ENCODE peak calls at places on chromosomes 12 and 14, in seven cellular contexts. H is HCT116; J is effector memory CD4-positive, alpha-beta T cell; E is ovary; U is cardiac fibroblast; I is GM12878; N is endodermal cell. K is an unnamed sample.

GRCh38 chr12:114371250-114371649 is 34.7 kb downstream of the TBX5 start:
- DNase-seq in E (no peak), H (no peak), U (no peak), I (no peak), J (no peak), N (no peak), K (no peak)

GRCh38 chr14:90061849-90062794 is at the start of gene KCNK13:
- DNase-seq in U (no peak), E (no peak), H (no peak), J (no peak), N (peak), I (no peak), K (no peak)

GRCh38 chr12:21657336-21658077 is at the start of gene LDHB:
- DNase-seq in J (peak), N (peak), H (peak), U (peak), E (peak), I (peak), K (peak)

GRCh38 chr12:67655829-67656614 is 7.5 kb downstream of the DYRK2 start:
- DNase-seq in N (no peak), U (no peak), J (no peak), E (no peak), H (no peak), I (no peak), K (no peak)

GRCh38 chr14:68657300-68658028 is 135.4 kb downstream of the ZFP36L1 start:
- DNase-seq in H (no peak), J (no peak), U (no peak), E (peak), I (no peak), N (no peak), K (no peak)

GRCh38 chr14:24921903-24922302 is 128.0 kb downstream of the STXBP6 start:
- DNase-seq in H (no peak), E (no peak), J (no peak), U (peak), N (no peak), I (no peak), K (peak)

GRCh38 chr12:52522346-52523011 is 2.3 kb upstream of the KRT5 start:
- DNase-seq in J (no peak), H (peak), E (no peak), I (no peak), U (peak), N (peak), K (peak)

GRCh38 chr12:82383930-82384513 is 25.7 kb downstream of the METTL25 start:
- DNase-seq in I (no peak), H (no peak), J (no peak), E (no peak), N (no peak), U (peak), K (peak)

GRCh38 chr14:101017806-101018560 is 114.5 kb upstream of the RTL1 start:
- DNase-seq in N (peak), U (no peak), E (no peak), J (no peak), I (no peak), H (no peak), K (no peak)

GRCh38 chr12:128794661-128795529 is 28.9 kb downstream of the SLC15A4 start:
- DNase-seq in I (no peak), J (no peak), H (no peak), U (no peak), E (no peak), N (no peak), K (no peak)

GRCh38 chr12:49264466-49264872 is 413 bp upstream of the TUBA1C start:
- DNase-seq in U (peak), N (no peak), I (no peak), J (peak), E (no peak), H (no peak), K (no peak)

GRCh38 chr12:120224304-120225199 is 23.6 kb upstream of the RPLP0 start:
- DNase-seq in J (no peak), N (peak), U (no peak), I (no peak), H (no peak), E (no peak), K (no peak)

GRCh38 chr12:25935355-25936144 is 22.9 kb upstream of the RASSF8 start:
- DNase-seq in J (no peak), N (no peak), H (no peak), I (no peak), U (no peak), E (no peak), K (peak)

GRCh38 chr12:52539024-52539820 is 13.7 kb downstream of the KRT71 start:
- DNase-seq in J (no peak), H (no peak), I (no peak), U (peak), N (no peak), E (no peak), K (peak)

GRCh38 chr14:76937181-76938091 is 91.1 kb downstream of the IRF2BPL start:
- DNase-seq in I (no peak), E (peak), U (peak), J (no peak), N (peak), H (no peak), K (peak)

GRCh38 chr14:48504921-48505320 is 829.5 kb upstream of the MDGA2 start:
- DNase-seq in J (no peak), H (no peak), N (no peak), I (no peak), U (no peak), E (no peak), K (no peak)

GRCh38 chr12:80936642-80937390 is 918 bp downstream of the LIN7A start:
- DNase-seq in J (no peak), N (peak), I (no peak), E (peak), U (peak), H (peak), K (peak)

GRCh38 chr14:34368115-34368970 is 93.7 kb downstream of the SPTSSA start:
- DNase-seq in E (no peak), I (no peak), U (peak), N (no peak), H (no peak), J (no peak), K (peak)

GRCh38 chr14:38662781-38663180 is 406.9 kb upstream of the CLEC14A start:
- DNase-seq in H (no peak), E (no peak), U (no peak), J (no peak), N (no peak), I (no peak), K (no peak)

GRCh38 chr12:59070534-59070933 is 150.2 kb upstream of the LRIG3 start:
- DNase-seq in J (no peak), E (no peak), H (no peak), N (no peak), I (no peak), U (peak), K (no peak)

GRCh38 chr12:47742253-47742825 is 16.3 kb downstream of the RAPGEF3 start:
- DNase-seq in E (peak), I (no peak), J (peak), H (peak), N (peak), U (peak), K (no peak)

GRCh38 chr14:31596691-31597090 is 35.5 kb downstream of the NUBPL start:
- DNase-seq in J (no peak), H (no peak), E (no peak), N (no peak), U (no peak), I (no peak), K (peak)

GRCh38 chr12:48979602-48980388 is 1.7 kb downstream of the WNT1 start:
- DNase-seq in H (no peak), J (peak), U (no peak), E (no peak), N (no peak), I (no peak), K (no peak)

GRCh38 chr14:32075636-32076277 is 1.3 kb upstream of the ARHGAP5 start:
- DNase-seq in H (no peak), E (peak), U (peak), I (no peak), N (no peak), J (peak), K (peak)

GRCh38 chr14:96734076-96734622 is 63.0 kb upstream of the VRK1 start:
- DNase-seq in U (no peak), H (no peak), I (no peak), J (no peak), E (no peak), N (no peak), K (no peak)

GRCh38 chr12:113152196-113152834 is 2.8 kb downstream of the CFAP73 start:
- DNase-seq in J (no peak), I (no peak), E (no peak), H (no peak), U (no peak), N (no peak), K (no peak)
- H3K4me3 ChIP-seq in J (peak), I (peak), E (no peak), H (peak), U (no peak), N (peak), K (no peak)

DNA sequence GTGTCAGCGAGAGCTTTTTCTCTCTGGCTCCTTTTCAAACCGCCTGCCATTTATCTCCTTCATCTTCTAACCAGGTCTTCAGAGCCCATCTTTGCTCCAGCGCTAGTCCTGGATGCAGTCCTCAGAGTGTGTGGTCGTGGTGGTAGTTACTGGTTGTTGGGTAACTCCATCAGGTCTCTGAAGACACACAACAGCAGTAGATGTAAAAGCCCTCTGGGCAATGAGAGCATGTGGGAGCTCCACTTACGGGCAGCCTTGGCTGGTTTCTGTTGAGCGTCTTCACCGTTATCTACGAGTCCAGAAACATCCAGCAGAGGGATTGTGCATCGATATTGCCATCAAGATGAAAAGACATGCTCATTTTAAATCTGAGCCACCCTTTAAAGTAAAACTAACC is 61.2 kb downstream of the FBXL14 start:
- DNase-seq in I (peak), J (no peak), N (no peak), E (no peak), U (no peak), H (no peak), K (peak)
- H3K4me3 ChIP-seq in I (peak), J (peak), N (no peak), E (no peak), U (peak), H (no peak), K (peak)

DNA sequence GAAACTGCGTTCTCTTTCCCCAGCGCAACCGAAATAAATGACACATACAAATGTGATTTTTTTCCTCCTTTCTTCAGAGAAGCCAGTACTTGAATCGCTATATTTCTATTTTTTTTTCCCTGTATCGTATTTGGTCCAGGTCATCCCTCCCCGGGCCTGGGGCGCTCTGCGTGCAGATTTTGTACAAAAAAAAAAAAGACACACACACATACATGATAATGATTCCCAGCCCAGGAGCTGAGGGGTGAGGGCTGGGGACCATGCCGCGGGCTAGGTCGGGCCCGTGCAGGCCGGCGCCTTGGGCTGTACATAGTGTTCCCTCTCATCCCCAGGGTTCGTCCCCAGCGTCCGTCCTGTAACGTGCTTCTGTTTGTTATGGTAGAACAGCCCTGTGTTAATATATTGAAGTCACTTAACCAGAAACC is 3.0 kb downstream of the HOXC9 start:
- DNase-seq in J (no peak), I (no peak), U (no peak), N (no peak), H (no peak), E (no peak), K (no peak)
- H3K4me3 ChIP-seq in J (no peak), I (no peak), U (no peak), N (no peak), H (no peak), E (no peak), K (peak)

GRCh38 chr12:94792690-94793089 is 142.3 kb upstream of the TMCC3 start:
- DNase-seq in H (no peak), J (no peak), I (no peak), N (no peak), U (peak), E (peak), K (no peak)
- H3K4me3 ChIP-seq in H (no peak), J (no peak), I (no peak), N (no peak), U (no peak), E (no peak), K (no peak)

DNA sequence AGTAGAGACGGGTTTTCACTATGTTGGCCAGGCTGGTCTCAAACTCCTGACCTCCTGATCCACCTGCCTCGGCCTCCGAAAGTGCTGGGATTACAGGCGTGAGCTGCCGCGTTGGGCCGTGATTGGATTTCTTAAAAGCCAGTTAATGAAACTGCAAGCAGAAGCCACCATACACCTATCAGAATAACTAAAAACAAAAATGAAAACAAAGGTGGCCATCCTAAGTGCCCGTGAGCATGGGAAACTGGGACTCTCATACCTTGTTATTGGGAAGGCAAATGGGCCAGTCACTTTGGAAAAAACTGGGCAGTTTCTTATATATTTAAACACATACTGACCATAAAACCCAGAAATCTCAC is 7.7 kb upstream of the TCTN1 start:
- DNase-seq in U (no peak), N (no peak), J (no peak), H (no peak), E (no peak), I (no peak), K (no peak)
- H3K4me3 ChIP-seq in U (no peak), N (no peak), J (peak), H (no peak), E (no peak), I (peak), K (no peak)

GRCh38 chr14:92652413-92653151 is 95.8 kb downstream of the LGMN start:
- DNase-seq in E (no peak), U (no peak), H (no peak), N (no peak), I (no peak), J (no peak), K (no peak)

GRCh38 chr14:92655802-92656201 is 92.6 kb downstream of the LGMN start:
- DNase-seq in J (no peak), N (no peak), H (no peak), I (no peak), E (no peak), U (no peak), K (no peak)

GRCh38 chr14:92653162-92653651 is 95.2 kb downstream of the LGMN start:
- DNase-seq in U (no peak), E (no peak), J (no peak), H (no peak), I (no peak), N (no peak), K (no peak)

GRCh38 chr14:92655372-92655771 is 93.1 kb downstream of the LGMN start:
- DNase-seq in H (no peak), I (no peak), U (no peak), E (no peak), N (no peak), J (no peak), K (no peak)

GRCh38 chr14:92654206-92654901 is 94.1 kb downstream of the LGMN start:
- DNase-seq in H (no peak), U (no peak), E (no peak), I (no peak), N (no peak), J (no peak), K (no peak)
- H3K4me3 ChIP-seq in H (no peak), U (no peak), E (no peak), I (peak), N (no peak), J (peak), K (no peak)

GRCh38 chr12:110669193-110669502 is 19.8 kb downstream of the HVCN1 start:
- DNase-seq in N (no peak), I (no peak), E (no peak), U (no peak), H (no peak), J (no peak), K (no peak)

GRCh38 chr12:110668480-110669192 is 20.3 kb downstream of the HVCN1 start:
- DNase-seq in N (no peak), J (no peak), E (no peak), H (no peak), U (no peak), I (no peak), K (no peak)

GRCh38 chr12:110670161-110670701 is 18.7 kb downstream of the HVCN1 start:
- DNase-seq in U (no peak), I (peak), J (no peak), H (no peak), N (no peak), E (no peak), K (no peak)

GRCh38 chr12:110666892-110667291 is 22.0 kb downstream of the HVCN1 start:
- DNase-seq in H (no peak), E (no peak), I (no peak), U (no peak), N (no peak), J (no peak), K (no peak)

DNA sequence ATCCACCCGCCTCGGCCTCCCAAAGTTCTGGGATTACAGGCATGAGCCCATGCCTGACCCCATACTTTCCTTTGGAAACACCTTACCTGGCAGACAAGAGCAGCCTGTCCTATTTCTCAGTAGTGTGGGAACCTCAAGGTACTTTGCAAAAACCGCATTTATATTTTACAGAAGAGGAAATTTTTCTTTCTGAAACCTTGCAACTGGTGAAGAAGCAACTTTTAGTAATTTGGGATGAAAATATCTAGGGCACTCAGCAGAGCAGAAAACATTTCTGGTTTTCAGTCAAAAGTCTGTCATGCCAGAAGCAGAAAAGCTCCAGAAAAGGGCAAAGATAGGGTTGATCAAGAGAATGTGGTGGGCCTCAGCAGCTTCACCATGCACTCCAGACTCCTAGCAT is 21.2 kb downstream of the HVCN1 start:
- DNase-seq in U (no peak), E (no peak), H (no peak), J (no peak), I (no peak), N (no peak), K (no peak)
- H3K4me3 ChIP-seq in U (no peak), E (no peak), H (no peak), J (no peak), I (peak), N (no peak), K (no peak)

DNA sequence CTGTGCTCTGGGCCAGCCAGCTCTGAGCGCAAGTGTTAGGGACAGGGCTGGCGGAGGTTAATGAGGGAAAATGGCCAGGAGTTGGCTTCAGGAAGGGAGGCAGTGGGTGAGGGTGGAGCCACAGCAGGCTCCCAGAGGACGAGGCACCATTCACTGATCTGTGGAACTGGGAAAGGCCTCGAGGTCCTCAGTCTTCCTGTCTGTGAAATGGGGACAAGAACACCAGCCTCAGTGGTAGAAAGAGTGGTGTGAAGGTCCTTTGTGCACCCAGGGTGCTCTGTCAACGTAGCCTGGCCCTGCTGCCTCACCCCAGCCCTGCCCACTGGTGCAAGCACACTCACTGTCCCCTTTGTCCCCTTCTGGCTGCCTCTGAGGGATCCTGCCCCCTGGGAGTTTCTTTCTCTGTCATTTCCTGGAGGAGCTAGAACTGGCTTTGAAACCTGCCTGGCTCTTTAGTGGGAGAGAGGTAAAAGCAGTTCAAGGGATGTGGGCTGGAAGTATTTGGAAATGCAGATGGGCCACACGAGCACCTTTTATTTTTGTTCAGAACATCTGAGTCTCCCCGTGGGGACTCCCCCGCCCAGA is 25.0 kb downstream of the SYNDIG1L start:
- DNase-seq in I (peak), N (peak), J (no peak), U (no peak), E (no peak), H (no peak), K (no peak)
- H3K4me3 ChIP-seq in I (peak), N (no peak), J (peak), U (no peak), E (no peak), H (no peak), K (no peak)

K was measured in AG10803.